ENCODE peak calls at places on chromosomes 16 and 17, in seven cellular contexts. One of them, this sample, is unnamed.

GRCh38 chr17:76053230-76054111 is 18.8 kb downstream of the SRP68 start:
- DNase-seq in ovary: no peak
- DNase-seq in CD8-positive, alpha-beta T cell: no peak
- DNase-seq in left lung: no peak
- DNase-seq in body of pancreas: no peak
- DNase-seq in fibroblast of lung: peak; percentile 58
- DNase-seq in cardiac muscle cell: peak; percentile 71
- DNase-seq in this sample: peak; percentile 75

GRCh38 chr17:67993153-67993997 is 2.9 kb downstream of the C17orf58 start:
- DNase-seq in left lung: peak; percentile 94
- DNase-seq in ovary: peak; percentile 80
- DNase-seq in cardiac muscle cell: peak; percentile 91
- DNase-seq in body of pancreas: peak; percentile 89
- DNase-seq in CD8-positive, alpha-beta T cell: peak; percentile 81
- DNase-seq in fibroblast of lung: peak; percentile 84
- DNase-seq in this sample: peak; percentile 91

GRCh38 chr17:57544834-57545463 is 200.2 kb downstream of the CCDC182 start:
- DNase-seq in ovary: no peak
- DNase-seq in fibroblast of lung: no peak
- DNase-seq in CD8-positive, alpha-beta T cell: no peak
- DNase-seq in left lung: no peak
- DNase-seq in cardiac muscle cell: no peak
- DNase-seq in body of pancreas: no peak
- DNase-seq in this sample: no peak

GRCh38 chr17:40303009-40303657 is 5.8 kb upstream of the RARA start:
- DNase-seq in cardiac muscle cell: no peak
- DNase-seq in ovary: no peak
- DNase-seq in left lung: no peak
- DNase-seq in body of pancreas: peak; percentile 66
- DNase-seq in fibroblast of lung: peak; percentile 85
- DNase-seq in CD8-positive, alpha-beta T cell: no peak
- DNase-seq in this sample: peak; percentile 67

GRCh38 chr16:17270111-17270510 is 200.6 kb downstream of the XYLT1 start:
- DNase-seq in fibroblast of lung: no peak
- DNase-seq in ovary: no peak
- DNase-seq in body of pancreas: peak; percentile 77
- DNase-seq in cardiac muscle cell: no peak
- DNase-seq in CD8-positive, alpha-beta T cell: no peak
- DNase-seq in left lung: no peak
- DNase-seq in this sample: no peak

GRCh38 chr17:41417576-41418015 is 6.8 kb downstream of the KRT37 start:
- DNase-seq in fibroblast of lung: no peak
- DNase-seq in cardiac muscle cell: peak; percentile 28
- DNase-seq in CD8-positive, alpha-beta T cell: no peak
- DNase-seq in body of pancreas: no peak
- DNase-seq in left lung: no peak
- DNase-seq in ovary: no peak
- DNase-seq in this sample: no peak

GRCh38 chr17:33521784-33522183 is 228.7 kb upstream of the ASIC2 start:
- DNase-seq in fibroblast of lung: no peak
- DNase-seq in left lung: no peak
- DNase-seq in body of pancreas: peak; percentile 10
- DNase-seq in cardiac muscle cell: peak; percentile 36
- DNase-seq in CD8-positive, alpha-beta T cell: no peak
- DNase-seq in ovary: no peak
- DNase-seq in this sample: peak; percentile 22

GRCh38 chr16:84503751-84504395 is 586 bp downstream of the MEAK7 start:
- DNase-seq in body of pancreas: no peak
- DNase-seq in left lung: no peak
- DNase-seq in fibroblast of lung: no peak
- DNase-seq in CD8-positive, alpha-beta T cell: no peak
- DNase-seq in ovary: no peak
- DNase-seq in cardiac muscle cell: no peak
- DNase-seq in this sample: no peak

GRCh38 chr16:35552763-35553162 is 2093.4 kb downstream of the TP53TG3F start:
- DNase-seq in left lung: no peak
- DNase-seq in body of pancreas: no peak
- DNase-seq in cardiac muscle cell: no peak
- DNase-seq in CD8-positive, alpha-beta T cell: no peak
- DNase-seq in fibroblast of lung: no peak
- DNase-seq in ovary: no peak
- DNase-seq in this sample: no peak

DNA sequence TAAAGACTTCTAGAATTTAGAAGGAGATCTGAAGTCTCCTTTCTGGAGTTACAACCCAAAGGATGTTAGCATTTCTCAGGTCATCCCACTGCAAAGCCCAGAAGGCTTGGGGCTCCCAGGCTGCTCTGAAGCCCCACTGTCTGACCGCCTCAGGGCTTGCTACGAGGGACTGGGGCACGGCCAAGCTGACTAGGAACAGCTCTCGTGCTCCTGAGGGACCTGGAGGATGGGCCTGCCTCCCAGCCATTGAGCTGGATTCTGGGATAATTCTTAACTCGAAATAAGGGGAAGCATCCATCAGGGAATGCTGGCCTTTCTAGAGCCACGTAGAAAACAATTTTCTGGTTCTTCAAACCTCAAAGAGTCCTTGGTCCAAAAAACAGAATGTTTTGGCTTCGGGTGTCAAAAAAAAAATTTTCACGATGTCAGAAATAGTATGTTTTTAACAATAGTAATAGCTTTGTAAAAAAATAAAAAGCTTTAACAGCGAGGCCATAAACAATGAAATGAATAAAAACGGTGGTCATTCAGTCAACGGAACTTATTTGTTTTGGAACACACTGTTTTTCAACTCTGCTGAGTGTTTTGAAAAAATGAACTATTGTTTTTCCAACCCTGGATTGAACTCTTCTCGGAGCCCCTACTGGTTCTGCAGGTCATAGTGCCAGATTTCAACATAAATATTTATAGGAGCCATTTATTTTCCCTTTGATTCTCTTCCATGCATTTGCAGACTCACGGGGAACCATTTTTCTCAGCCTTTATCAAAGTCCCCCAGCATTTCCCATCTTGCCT is 16.4 kb upstream of the HERPUD1 start:
- DNase-seq in CD8-positive, alpha-beta T cell: no peak
- DNase-seq in fibroblast of lung: peak; percentile 72
- DNase-seq in cardiac muscle cell: no peak
- DNase-seq in body of pancreas: no peak
- DNase-seq in ovary: peak; percentile 63
- DNase-seq in left lung: no peak
- DNase-seq in this sample: no peak
- H3K4me1 ChIP-seq in CD8-positive, alpha-beta T cell: peaks cover 28% of the 10 kb centered on the region
- H3K4me1 ChIP-seq in fibroblast of lung: peaks cover 2% of the 10 kb centered on the region
- H3K4me1 ChIP-seq in cardiac muscle cell: peaks cover 17% of the 10 kb centered on the region
- H3K4me1 ChIP-seq in body of pancreas: peaks cover 55% of the 10 kb centered on the region
- H3K4me1 ChIP-seq in ovary: peaks cover 35% of the 10 kb centered on the region
- H3K4me1 ChIP-seq in left lung: peaks cover 49% of the 10 kb centered on the region
- H3K4me1 ChIP-seq in this sample: no peaks in the 10 kb centered on the region

DNA sequence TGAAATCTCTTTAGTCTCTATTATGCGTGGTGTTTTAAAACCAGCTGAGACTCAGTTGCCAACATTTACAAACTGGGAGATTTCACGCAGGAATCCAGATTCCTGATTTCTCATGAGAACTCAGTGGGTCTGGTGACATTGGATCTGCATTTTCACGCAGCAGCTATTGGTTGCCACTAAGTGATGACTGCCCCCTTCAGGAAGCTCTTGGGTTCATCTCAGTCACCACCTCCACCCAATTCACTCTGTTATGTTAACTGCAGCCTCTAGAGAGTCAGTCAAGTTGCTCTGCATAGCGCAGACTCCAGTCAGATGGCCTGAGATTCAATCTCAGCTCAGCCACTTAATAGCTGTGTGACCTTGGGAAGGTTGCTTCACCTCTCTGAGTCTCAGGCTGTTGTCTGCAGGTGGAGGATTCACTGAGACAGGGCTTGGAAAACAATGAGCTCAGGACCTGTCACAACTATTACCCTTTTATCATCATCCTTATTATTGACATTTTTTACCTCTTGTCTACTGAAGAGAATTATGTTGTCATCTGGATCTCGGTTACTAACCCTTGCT is 6.4 kb downstream of the SHISA9 start:
- DNase-seq in ovary: no peak
- DNase-seq in left lung: no peak
- DNase-seq in fibroblast of lung: no peak
- DNase-seq in CD8-positive, alpha-beta T cell: no peak
- DNase-seq in body of pancreas: no peak
- DNase-seq in cardiac muscle cell: no peak
- DNase-seq in this sample: no peak
- TF ChIP-seq CTCF in ovary: no peak
- TF ChIP-seq CTCF in left lung: no peak
- TF ChIP-seq CTCF in fibroblast of lung: no peak
- TF ChIP-seq CTCF in CD8-positive, alpha-beta T cell: no peak
- TF ChIP-seq CTCF in body of pancreas: no peak
- TF ChIP-seq CTCF in cardiac muscle cell: no peak
- TF ChIP-seq CTCF in this sample: peak; percentile 16

GRCh38 chr17:81342700-81343070 is 47.6 kb upstream of the SLC38A10 start:
- DNase-seq in ovary: peak; percentile 33
- DNase-seq in cardiac muscle cell: no peak
- DNase-seq in fibroblast of lung: no peak
- DNase-seq in left lung: no peak
- DNase-seq in CD8-positive, alpha-beta T cell: no peak
- DNase-seq in body of pancreas: peak; percentile 40
- DNase-seq in this sample: peak; percentile 58

GRCh38 chr17:81341347-81342061 is 46.4 kb upstream of the SLC38A10 start:
- DNase-seq in cardiac muscle cell: peak; percentile 50
- DNase-seq in body of pancreas: peak; percentile 30
- DNase-seq in left lung: no peak
- DNase-seq in ovary: no peak
- DNase-seq in fibroblast of lung: no peak
- DNase-seq in CD8-positive, alpha-beta T cell: no peak
- DNase-seq in this sample: no peak

GRCh38 chr17:81339502-81340296 is 44.6 kb upstream of the SLC38A10 start:
- DNase-seq in cardiac muscle cell: no peak
- DNase-seq in ovary: no peak
- DNase-seq in left lung: no peak
- DNase-seq in fibroblast of lung: no peak
- DNase-seq in CD8-positive, alpha-beta T cell: no peak
- DNase-seq in body of pancreas: peak; percentile 70
- DNase-seq in this sample: no peak

GRCh38 chr17:81340606-81341346 is 45.7 kb upstream of the SLC38A10 start:
- DNase-seq in body of pancreas: peak; percentile 83
- DNase-seq in fibroblast of lung: peak; percentile 50
- DNase-seq in ovary: peak; percentile 48
- DNase-seq in left lung: no peak
- DNase-seq in cardiac muscle cell: no peak
- DNase-seq in CD8-positive, alpha-beta T cell: no peak
- DNase-seq in this sample: no peak

DNA sequence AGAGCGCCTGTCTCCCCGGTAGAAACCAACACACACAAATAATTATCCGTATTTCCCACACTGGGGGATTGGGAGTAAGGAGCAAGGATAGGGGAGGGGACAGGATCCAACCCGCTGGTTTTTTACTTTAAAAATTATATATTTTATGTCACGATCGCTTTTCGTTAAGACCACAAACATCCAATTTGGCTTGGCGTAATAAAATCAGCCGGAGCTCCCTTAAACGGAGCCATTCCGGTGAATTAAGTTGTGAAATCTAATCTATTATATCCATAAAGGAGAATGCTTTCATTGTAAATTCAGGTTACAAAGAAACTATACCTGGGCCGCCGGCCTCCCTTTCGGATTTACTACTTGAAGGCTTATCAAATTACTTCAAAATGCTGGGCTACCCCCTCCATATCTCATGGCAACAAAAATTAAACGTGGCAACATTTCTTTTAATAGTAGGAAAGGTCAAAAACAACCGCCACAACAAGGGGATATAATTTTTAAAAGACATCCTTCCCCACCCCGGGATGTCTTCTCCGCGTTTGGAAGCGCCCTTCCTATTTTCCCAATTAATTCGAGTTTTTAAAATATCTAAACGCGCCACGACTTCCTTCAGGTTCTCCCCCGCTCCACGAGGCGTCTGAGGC is 47.1 kb upstream of the SLC38A10 start:
- DNase-seq in ovary: no peak
- DNase-seq in cardiac muscle cell: no peak
- DNase-seq in left lung: no peak
- DNase-seq in fibroblast of lung: peak; percentile 56
- DNase-seq in body of pancreas: peak; percentile 27
- DNase-seq in CD8-positive, alpha-beta T cell: no peak
- DNase-seq in this sample: peak; percentile 36
- H3K4me1 ChIP-seq in ovary: peaks cover 24% of the 10 kb centered on the region
- H3K4me1 ChIP-seq in cardiac muscle cell: peaks cover 49% of the 10 kb centered on the region
- H3K4me1 ChIP-seq in left lung: peaks cover 80% of the 10 kb centered on the region
- H3K4me1 ChIP-seq in fibroblast of lung: peaks cover 7% of the 10 kb centered on the region
- H3K4me1 ChIP-seq in body of pancreas: peaks cover 70% of the 10 kb centered on the region
- H3K4me1 ChIP-seq in CD8-positive, alpha-beta T cell: peaks cover 34% of the 10 kb centered on the region
- H3K4me1 ChIP-seq in this sample: peaks cover 38% of the 10 kb centered on the region

GRCh38 chr16:8099586-8099985 is 490.7 kb downstream of the TMEM114 start:
- DNase-seq in body of pancreas: no peak
- DNase-seq in ovary: no peak
- DNase-seq in left lung: no peak
- DNase-seq in cardiac muscle cell: no peak
- DNase-seq in fibroblast of lung: no peak
- DNase-seq in CD8-positive, alpha-beta T cell: no peak
- DNase-seq in this sample: no peak
- TF ChIP-seq CTCF in body of pancreas: no peak
- TF ChIP-seq CTCF in ovary: no peak
- TF ChIP-seq CTCF in left lung: no peak
- TF ChIP-seq CTCF in cardiac muscle cell: no peak
- TF ChIP-seq CTCF in fibroblast of lung: no peak
- TF ChIP-seq CTCF in CD8-positive, alpha-beta T cell: no peak
- TF ChIP-seq CTCF in this sample: no peak

GRCh38 chr17:348692-349425 is 3.7 kb downstream of the RPH3AL start:
- DNase-seq in cardiac muscle cell: no peak
- DNase-seq in body of pancreas: peak; percentile 87
- DNase-seq in ovary: no peak
- DNase-seq in fibroblast of lung: no peak
- DNase-seq in left lung: peak; percentile 58
- DNase-seq in CD8-positive, alpha-beta T cell: no peak
- DNase-seq in this sample: no peak
- H3K4me1 ChIP-seq in cardiac muscle cell: peaks cover 25% of the 10 kb centered on the region
- H3K4me1 ChIP-seq in body of pancreas: peaks cover 66% of the 10 kb centered on the region
- H3K4me1 ChIP-seq in ovary: peaks cover 30% of the 10 kb centered on the region
- H3K4me1 ChIP-seq in fibroblast of lung: no peaks in the 10 kb centered on the region
- H3K4me1 ChIP-seq in left lung: peaks cover 61% of the 10 kb centered on the region
- H3K4me1 ChIP-seq in CD8-positive, alpha-beta T cell: no peaks in the 10 kb centered on the region
- H3K4me1 ChIP-seq in this sample: no peaks in the 10 kb centered on the region

GRCh38 chr17:10316986-10317834 is 55.6 kb downstream of the MYH13 start:
- DNase-seq in CD8-positive, alpha-beta T cell: no peak
- DNase-seq in cardiac muscle cell: peak; percentile 64
- DNase-seq in body of pancreas: peak; percentile 64
- DNase-seq in fibroblast of lung: peak; percentile 54
- DNase-seq in ovary: peak; percentile 17
- DNase-seq in left lung: peak; percentile 84
- DNase-seq in this sample: peak; percentile 64
- TF ChIP-seq CTCF in CD8-positive, alpha-beta T cell: peak; percentile 71
- TF ChIP-seq CTCF in cardiac muscle cell: peak; percentile 71
- TF ChIP-seq CTCF in body of pancreas: peak; percentile 24
- TF ChIP-seq CTCF in fibroblast of lung: no peak
- TF ChIP-seq CTCF in ovary: no peak
- TF ChIP-seq CTCF in left lung: peak; percentile 66
- TF ChIP-seq CTCF in this sample: peak; percentile 85

This sample was measured in A673.